ENCODE peak calls at places on chromosomes 2 and 18, in nine cellular contexts. One of them, this sample, is unnamed.
A peak's percentile ranks its signal among the peaks of the same experiment; 100 is the strongest.

GRCh38 chr2:145323512-145323911 is 803.6 kb upstream of the ZEB2 start:
- DNase-seq in astrocyte of the spinal cord: peak; percentile 18
- DNase-seq in adrenal gland: no peak
- DNase-seq in iPS DF 19.7: no peak
- DNase-seq in AG09319: no peak
- DNase-seq in NCI-H446 treated with DMSO at 0.1 percent for 48 hours: peak; percentile 1
- DNase-seq in ACHN: no peak
- DNase-seq in MCF 10A: peak; percentile 31
- DNase-seq in smooth muscle cell of the brain vasculature: no peak
- DNase-seq in this sample: no peak

GRCh38 chr2:71691747-71692455 is 238.5 kb downstream of the DYSF start:
- DNase-seq in astrocyte of the spinal cord: no peak
- DNase-seq in adrenal gland: no peak
- DNase-seq in iPS DF 19.7: no peak
- DNase-seq in AG09319: no peak
- DNase-seq in NCI-H446 treated with DMSO at 0.1 percent for 48 hours: no peak
- DNase-seq in ACHN: no peak
- DNase-seq in MCF 10A: no peak
- DNase-seq in smooth muscle cell of the brain vasculature: no peak
- DNase-seq in this sample: no peak

GRCh38 chr2:205712508-205712907 is 30.2 kb downstream of the NRP2 start:
- DNase-seq in astrocyte of the spinal cord: peak; percentile 82
- DNase-seq in adrenal gland: no peak
- DNase-seq in iPS DF 19.7: no peak
- DNase-seq in AG09319: no peak
- DNase-seq in NCI-H446 treated with DMSO at 0.1 percent for 48 hours: no peak
- DNase-seq in ACHN: peak; percentile 55
- DNase-seq in MCF 10A: no peak
- DNase-seq in smooth muscle cell of the brain vasculature: no peak
- DNase-seq in this sample: no peak

GRCh38 chr2:206275274-206276160 is 1.1 kb downstream of the ZDBF2 start:
- DNase-seq in astrocyte of the spinal cord: peak; percentile 40
- DNase-seq in adrenal gland: peak; percentile 17
- DNase-seq in iPS DF 19.7: no peak
- DNase-seq in AG09319: no peak
- DNase-seq in NCI-H446 treated with DMSO at 0.1 percent for 48 hours: peak; percentile 4
- DNase-seq in ACHN: peak; percentile 50
- DNase-seq in MCF 10A: peak; percentile 32
- DNase-seq in smooth muscle cell of the brain vasculature: no peak
- DNase-seq in this sample: no peak

GRCh38 chr18:74669136-74669798 is 71.6 kb downstream of the ZNF407 start:
- DNase-seq in astrocyte of the spinal cord: no peak
- DNase-seq in adrenal gland: no peak
- DNase-seq in iPS DF 19.7: no peak
- DNase-seq in AG09319: no peak
- DNase-seq in NCI-H446 treated with DMSO at 0.1 percent for 48 hours: no peak
- DNase-seq in ACHN: no peak
- DNase-seq in MCF 10A: no peak
- DNase-seq in smooth muscle cell of the brain vasculature: no peak
- DNase-seq in this sample: no peak

GRCh38 chr2:12717988-12718661 is 1.4 kb downstream of the TRIB2 start:
- DNase-seq in astrocyte of the spinal cord: peak; percentile 32
- DNase-seq in adrenal gland: peak; percentile 35
- DNase-seq in iPS DF 19.7: no peak
- DNase-seq in AG09319: no peak
- DNase-seq in NCI-H446 treated with DMSO at 0.1 percent for 48 hours: no peak
- DNase-seq in ACHN: no peak
- DNase-seq in MCF 10A: peak; percentile 60
- DNase-seq in smooth muscle cell of the brain vasculature: no peak
- DNase-seq in this sample: peak; percentile 67

GRCh38 chr18:50099725-50100414 is 95.1 kb downstream of the MYO5B start:
- DNase-seq in astrocyte of the spinal cord: peak; percentile 52
- DNase-seq in adrenal gland: no peak
- DNase-seq in iPS DF 19.7: no peak
- DNase-seq in AG09319: no peak
- DNase-seq in NCI-H446 treated with DMSO at 0.1 percent for 48 hours: no peak
- DNase-seq in ACHN: no peak
- DNase-seq in MCF 10A: peak; percentile 45
- DNase-seq in smooth muscle cell of the brain vasculature: peak; percentile 6
- DNase-seq in this sample: no peak

GRCh38 chr2:205903549-205904129 is 182.3 kb downstream of the INO80D start:
- DNase-seq in astrocyte of the spinal cord: no peak
- DNase-seq in adrenal gland: peak; percentile 57
- DNase-seq in iPS DF 19.7: peak; percentile 40
- DNase-seq in AG09319: no peak
- DNase-seq in NCI-H446 treated with DMSO at 0.1 percent for 48 hours: no peak
- DNase-seq in ACHN: peak; percentile 47
- DNase-seq in MCF 10A: peak; percentile 49
- DNase-seq in smooth muscle cell of the brain vasculature: no peak
- DNase-seq in this sample: peak; percentile 40

GRCh38 chr2:45721150-45721549 is 69.7 kb downstream of the PRKCE start:
- DNase-seq in astrocyte of the spinal cord: no peak
- DNase-seq in adrenal gland: no peak
- DNase-seq in iPS DF 19.7: no peak
- DNase-seq in AG09319: no peak
- DNase-seq in NCI-H446 treated with DMSO at 0.1 percent for 48 hours: no peak
- DNase-seq in ACHN: no peak
- DNase-seq in MCF 10A: no peak
- DNase-seq in smooth muscle cell of the brain vasculature: no peak
- DNase-seq in this sample: no peak

GRCh38 chr2:49175831-49176230 is 21.5 kb upstream of the FSHR start:
- DNase-seq in astrocyte of the spinal cord: no peak
- DNase-seq in adrenal gland: no peak
- DNase-seq in iPS DF 19.7: no peak
- DNase-seq in AG09319: no peak
- DNase-seq in NCI-H446 treated with DMSO at 0.1 percent for 48 hours: no peak
- DNase-seq in ACHN: no peak
- DNase-seq in MCF 10A: no peak
- DNase-seq in smooth muscle cell of the brain vasculature: no peak
- DNase-seq in this sample: no peak

GRCh38 chr2:66850406-66850805 is 415.5 kb downstream of the MEIS1 start:
- DNase-seq in astrocyte of the spinal cord: no peak
- DNase-seq in adrenal gland: no peak
- DNase-seq in iPS DF 19.7: no peak
- DNase-seq in AG09319: no peak
- DNase-seq in NCI-H446 treated with DMSO at 0.1 percent for 48 hours: peak; percentile 6
- DNase-seq in ACHN: no peak
- DNase-seq in MCF 10A: no peak
- DNase-seq in smooth muscle cell of the brain vasculature: no peak
- DNase-seq in this sample: no peak

GRCh38 chr18:50622865-50623393 is 63.0 kb downstream of the MAPK4 start:
- DNase-seq in astrocyte of the spinal cord: no peak
- DNase-seq in adrenal gland: no peak
- DNase-seq in iPS DF 19.7: no peak
- DNase-seq in AG09319: no peak
- DNase-seq in NCI-H446 treated with DMSO at 0.1 percent for 48 hours: no peak
- DNase-seq in ACHN: no peak
- DNase-seq in MCF 10A: no peak
- DNase-seq in smooth muscle cell of the brain vasculature: no peak
- DNase-seq in this sample: no peak

GRCh38 chr2:98311771-98312545 is 34.3 kb upstream of the CNGA3 start:
- DNase-seq in astrocyte of the spinal cord: no peak
- DNase-seq in adrenal gland: no peak
- DNase-seq in iPS DF 19.7: no peak
- DNase-seq in AG09319: no peak
- DNase-seq in NCI-H446 treated with DMSO at 0.1 percent for 48 hours: no peak
- DNase-seq in ACHN: no peak
- DNase-seq in MCF 10A: no peak
- DNase-seq in smooth muscle cell of the brain vasculature: no peak
- DNase-seq in this sample: peak; percentile 37

GRCh38 chr2:45793998-45794720 is 142.7 kb downstream of the PRKCE start:
- DNase-seq in astrocyte of the spinal cord: no peak
- DNase-seq in adrenal gland: no peak
- DNase-seq in iPS DF 19.7: no peak
- DNase-seq in AG09319: no peak
- DNase-seq in NCI-H446 treated with DMSO at 0.1 percent for 48 hours: no peak
- DNase-seq in ACHN: no peak
- DNase-seq in MCF 10A: no peak
- DNase-seq in smooth muscle cell of the brain vasculature: no peak
- DNase-seq in this sample: no peak

GRCh38 chr18:644395-645004 is 13.0 kb upstream of the TYMS start:
- DNase-seq in astrocyte of the spinal cord: no peak
- DNase-seq in adrenal gland: no peak
- DNase-seq in iPS DF 19.7: no peak
- DNase-seq in AG09319: no peak
- DNase-seq in NCI-H446 treated with DMSO at 0.1 percent for 48 hours: no peak
- DNase-seq in ACHN: no peak
- DNase-seq in MCF 10A: no peak
- DNase-seq in smooth muscle cell of the brain vasculature: no peak
- DNase-seq in this sample: no peak

GRCh38 chr18:66129248-66129647 is 378.4 kb downstream of the CDH7 start:
- DNase-seq in astrocyte of the spinal cord: no peak
- DNase-seq in adrenal gland: no peak
- DNase-seq in iPS DF 19.7: no peak
- DNase-seq in AG09319: no peak
- DNase-seq in NCI-H446 treated with DMSO at 0.1 percent for 48 hours: no peak
- DNase-seq in ACHN: no peak
- DNase-seq in MCF 10A: no peak
- DNase-seq in smooth muscle cell of the brain vasculature: no peak
- DNase-seq in this sample: no peak

GRCh38 chr2:42906557-42907380 is 114.4 kb upstream of the HAAO start:
- DNase-seq in astrocyte of the spinal cord: peak; percentile 70
- DNase-seq in adrenal gland: no peak
- DNase-seq in iPS DF 19.7: no peak
- DNase-seq in AG09319: peak; percentile 86
- DNase-seq in NCI-H446 treated with DMSO at 0.1 percent for 48 hours: peak; percentile 68
- DNase-seq in ACHN: no peak
- DNase-seq in MCF 10A: peak; percentile 39
- DNase-seq in smooth muscle cell of the brain vasculature: no peak
- DNase-seq in this sample: peak; percentile 93

GRCh38 chr2:47554311-47554905 is 151.5 kb downstream of the MSH2 start:
- DNase-seq in astrocyte of the spinal cord: no peak
- DNase-seq in adrenal gland: no peak
- DNase-seq in iPS DF 19.7: no peak
- DNase-seq in AG09319: no peak
- DNase-seq in NCI-H446 treated with DMSO at 0.1 percent for 48 hours: no peak
- DNase-seq in ACHN: peak; percentile 32
- DNase-seq in MCF 10A: no peak
- DNase-seq in smooth muscle cell of the brain vasculature: no peak
- DNase-seq in this sample: no peak

GRCh38 chr18:23619388-23619873 is 33.1 kb upstream of the NPC1 start:
- DNase-seq in astrocyte of the spinal cord: peak; percentile 10
- DNase-seq in adrenal gland: peak; percentile 37
- DNase-seq in iPS DF 19.7: no peak
- DNase-seq in AG09319: no peak
- DNase-seq in NCI-H446 treated with DMSO at 0.1 percent for 48 hours: no peak
- DNase-seq in ACHN: peak; percentile 51
- DNase-seq in MCF 10A: no peak
- DNase-seq in smooth muscle cell of the brain vasculature: no peak
- DNase-seq in this sample: peak; percentile 42

GRCh38 chr2:43082111-43082877 is 144.1 kb downstream of the ZFP36L2 start:
- DNase-seq in astrocyte of the spinal cord: peak; percentile 76
- DNase-seq in adrenal gland: no peak
- DNase-seq in iPS DF 19.7: no peak
- DNase-seq in AG09319: no peak
- DNase-seq in NCI-H446 treated with DMSO at 0.1 percent for 48 hours: no peak
- DNase-seq in ACHN: no peak
- DNase-seq in MCF 10A: peak; percentile 76
- DNase-seq in smooth muscle cell of the brain vasculature: no peak
- DNase-seq in this sample: peak; percentile 92

GRCh38 chr18:79939096-79939495 is 12.4 kb downstream of the SLC66A2 start:
- DNase-seq in astrocyte of the spinal cord: no peak
- DNase-seq in adrenal gland: peak; percentile 2
- DNase-seq in iPS DF 19.7: no peak
- DNase-seq in AG09319: no peak
- DNase-seq in NCI-H446 treated with DMSO at 0.1 percent for 48 hours: no peak
- DNase-seq in ACHN: no peak
- DNase-seq in MCF 10A: no peak
- DNase-seq in smooth muscle cell of the brain vasculature: no peak
- DNase-seq in this sample: no peak

GRCh38 chr2:212766921-212767320 is 228.3 kb upstream of the ERBB4 start:
- DNase-seq in astrocyte of the spinal cord: no peak
- DNase-seq in adrenal gland: no peak
- DNase-seq in iPS DF 19.7: no peak
- DNase-seq in AG09319: no peak
- DNase-seq in NCI-H446 treated with DMSO at 0.1 percent for 48 hours: no peak
- DNase-seq in ACHN: no peak
- DNase-seq in MCF 10A: peak; percentile 9
- DNase-seq in smooth muscle cell of the brain vasculature: no peak
- DNase-seq in this sample: no peak

GRCh38 chr2:107634172-107634571 is 192.5 kb upstream of the RGPD4 start:
- DNase-seq in astrocyte of the spinal cord: no peak
- DNase-seq in adrenal gland: no peak
- DNase-seq in iPS DF 19.7: no peak
- DNase-seq in AG09319: no peak
- DNase-seq in NCI-H446 treated with DMSO at 0.1 percent for 48 hours: no peak
- DNase-seq in ACHN: no peak
- DNase-seq in MCF 10A: no peak
- DNase-seq in smooth muscle cell of the brain vasculature: no peak
- DNase-seq in this sample: no peak

GRCh38 chr2:151767536-151767935 is 33.3 kb upstream of the NEB start:
- DNase-seq in astrocyte of the spinal cord: peak; percentile 18
- DNase-seq in adrenal gland: no peak
- DNase-seq in iPS DF 19.7: no peak
- DNase-seq in AG09319: no peak
- DNase-seq in NCI-H446 treated with DMSO at 0.1 percent for 48 hours: no peak
- DNase-seq in ACHN: no peak
- DNase-seq in MCF 10A: no peak
- DNase-seq in smooth muscle cell of the brain vasculature: no peak
- DNase-seq in this sample: no peak

GRCh38 chr2:237253046-237253723 is 160.8 kb downstream of the COL6A3 start:
- DNase-seq in astrocyte of the spinal cord: peak; percentile 28
- DNase-seq in adrenal gland: no peak
- DNase-seq in iPS DF 19.7: no peak
- DNase-seq in AG09319: no peak
- DNase-seq in NCI-H446 treated with DMSO at 0.1 percent for 48 hours: peak; percentile 33
- DNase-seq in ACHN: no peak
- DNase-seq in MCF 10A: peak; percentile 36
- DNase-seq in smooth muscle cell of the brain vasculature: no peak
- DNase-seq in this sample: no peak

GRCh38 chr2:107448160-107448559 is 378.5 kb upstream of the RGPD4 start:
- DNase-seq in astrocyte of the spinal cord: no peak
- DNase-seq in adrenal gland: no peak
- DNase-seq in iPS DF 19.7: no peak
- DNase-seq in AG09319: no peak
- DNase-seq in NCI-H446 treated with DMSO at 0.1 percent for 48 hours: no peak
- DNase-seq in ACHN: no peak
- DNase-seq in MCF 10A: no peak
- DNase-seq in smooth muscle cell of the brain vasculature: no peak
- DNase-seq in this sample: no peak

GRCh38 chr2:168245074-168245825 is 2.1 kb downstream of the STK39 start:
- DNase-seq in astrocyte of the spinal cord: no peak
- DNase-seq in adrenal gland: no peak
- DNase-seq in iPS DF 19.7: no peak
- DNase-seq in AG09319: no peak
- DNase-seq in NCI-H446 treated with DMSO at 0.1 percent for 48 hours: peak; percentile 4
- DNase-seq in ACHN: no peak
- DNase-seq in MCF 10A: peak; percentile 42
- DNase-seq in smooth muscle cell of the brain vasculature: no peak
- DNase-seq in this sample: no peak

GRCh38 chr2:20882466-20883170 is 59.7 kb upstream of the LDAH start:
- DNase-seq in astrocyte of the spinal cord: no peak
- DNase-seq in adrenal gland: no peak
- DNase-seq in iPS DF 19.7: no peak
- DNase-seq in AG09319: no peak
- DNase-seq in NCI-H446 treated with DMSO at 0.1 percent for 48 hours: no peak
- DNase-seq in ACHN: no peak
- DNase-seq in MCF 10A: no peak
- DNase-seq in smooth muscle cell of the brain vasculature: no peak
- DNase-seq in this sample: no peak

GRCh38 chr2:216210711-216211131 is 101.6 kb downstream of the XRCC5 start:
- DNase-seq in astrocyte of the spinal cord: peak; percentile 37
- DNase-seq in adrenal gland: no peak
- DNase-seq in iPS DF 19.7: no peak
- DNase-seq in AG09319: no peak
- DNase-seq in NCI-H446 treated with DMSO at 0.1 percent for 48 hours: no peak
- DNase-seq in ACHN: no peak
- DNase-seq in MCF 10A: no peak
- DNase-seq in smooth muscle cell of the brain vasculature: no peak
- DNase-seq in this sample: no peak

GRCh38 chr18:3177902-3178687 is 41.7 kb downstream of the MYOM1 start:
- DNase-seq in astrocyte of the spinal cord: no peak
- DNase-seq in adrenal gland: peak; percentile 49
- DNase-seq in iPS DF 19.7: no peak
- DNase-seq in AG09319: no peak
- DNase-seq in NCI-H446 treated with DMSO at 0.1 percent for 48 hours: no peak
- DNase-seq in ACHN: no peak
- DNase-seq in MCF 10A: no peak
- DNase-seq in smooth muscle cell of the brain vasculature: no peak
- DNase-seq in this sample: peak; percentile 62

This sample was measured in right cardiac atrium.